ENCODE peak calls at places on chromosomes 3 and 15, in five cellular contexts. T, C, F, K and E are unnamed samples.

GRCh38 chr3:141782386-141782932 is 19.3 kb downstream of the GRK7 start:
- DNase-seq in T (peak), C (no peak), F (no peak), K (no peak), E (no peak)

GRCh38 chr15:84840741-84841429 is 23.7 kb downstream of the ALPK3 start:
- DNase-seq in T (peak), C (no peak), F (no peak), K (no peak), E (no peak)

GRCh38 chr3:144162042-144162441 is 190.4 kb downstream of the DIPK2A start:
- DNase-seq in T (peak), C (no peak), F (no peak), K (no peak), E (no peak)

GRCh38 chr15:40787344-40787841 is 17.6 kb downstream of the C15orf62 start:
- DNase-seq in T (peak), C (no peak), F (no peak), K (peak), E (no peak)

GRCh38 chr15:101047301-101047781 is 128.2 kb downstream of the LRRK1 start:
- DNase-seq in T (no peak), C (peak), F (no peak), K (no peak), E (no peak)

GRCh38 chr3:80192871-80193270 is 425.1 kb upstream of the ROBO1 start:
- DNase-seq in T (peak), C (no peak), F (no peak), K (no peak), E (no peak)

GRCh38 chr3:46660003-46660402 is 33.5 kb downstream of the ALS2CL start:
- DNase-seq in T (no peak), C (peak), F (no peak), K (no peak), E (no peak)

GRCh38 chr15:35603298-35603697 is 57.3 kb upstream of the DPH6 start:
- DNase-seq in T (peak), C (no peak), F (no peak), K (no peak), E (no peak)

GRCh38 chr15:35043380-35044095 is 41.6 kb downstream of the NANOGP8 start:
- DNase-seq in T (no peak), C (no peak), F (no peak), K (no peak), E (no peak)

GRCh38 chr3:115581347-115582135 is 41.8 kb upstream of the GAP43 start:
- DNase-seq in T (no peak), C (no peak), F (no peak), K (no peak), E (no peak)

GRCh38 chr3:61966200-61966599 is 404.8 kb downstream of the PTPRG start:
- DNase-seq in T (no peak), C (no peak), F (no peak), K (no peak), E (no peak)

GRCh38 chr3:196193037-196193737 is 18.0 kb downstream of the ZDHHC19 start:
- DNase-seq in T (no peak), C (no peak), F (no peak), K (no peak), E (no peak)

GRCh38 chr15:78715439-78715838 is 74.4 kb upstream of the CHRNB4 start:
- DNase-seq in T (no peak), C (no peak), F (no peak), K (no peak), E (no peak)

GRCh38 chr15:48865387-48866079 is 12.4 kb upstream of the EID1 start:
- DNase-seq in T (no peak), C (no peak), F (no peak), K (no peak), E (no peak)

GRCh38 chr15:67303490-67304363 is 49.1 kb downstream of the IQCH start:
- DNase-seq in T (peak), C (no peak), F (no peak), K (peak), E (peak)

GRCh38 chr3:96622878-96623277 is 191.5 kb upstream of the EPHA6 start:
- DNase-seq in T (no peak), C (no peak), F (no peak), K (no peak), E (no peak)

GRCh38 chr3:30720586-30721313 is 114.3 kb downstream of the TGFBR2 start:
- DNase-seq in T (peak), C (no peak), F (no peak), K (no peak), E (no peak)

GRCh38 chr3:122484985-122485384 is 29.8 kb downstream of the KPNA1 start:
- DNase-seq in T (no peak), C (no peak), F (no peak), K (no peak), E (no peak)

GRCh38 chr3:46705022-46705530 is 3.9 kb downstream of the TMIE start:
- DNase-seq in T (peak), C (peak), F (peak), K (peak), E (peak)

GRCh38 chr15:44193651-44194396 is 1.2 kb downstream of the FRMD5 start:
- DNase-seq in T (peak), C (no peak), F (no peak), K (no peak), E (no peak)

GRCh38 chr3:194622621-194623360 is 10.4 kb downstream of the TMEM44 start:
- DNase-seq in T (no peak), C (no peak), F (no peak), K (no peak), E (no peak)

GRCh38 chr15:33131880-33132279 is 62.6 kb downstream of the FMN1 start:
- DNase-seq in T (no peak), C (no peak), F (no peak), K (no peak), E (no peak)

GRCh38 chr15:39920510-39921273 is 626 bp upstream of the GPR176 start:
- DNase-seq in T (peak), C (peak), F (peak), K (peak), E (peak)